ENCODE peak calls at places on chromosomes 13 and 19, in four cellular contexts. T is GM04504; E is activated naive CD8-positive, alpha-beta T cell treated with anti-CD3 and anti-CD28 coated beads for 36 hours; I is GM12891. D is an unnamed sample.

GRCh38 chr19:41706741-41707501 is 1.5 kb upstream of the CEACAM5 start:
- DNase-seq in T (peak), E (peak), I (peak), D (no peak)

GRCh38 chr19:45059258-45059965 is 16.9 kb downstream of the ZNF296 start:
- DNase-seq in E (peak), I (peak), T (peak), D (no peak)

GRCh38 chr19:18596752-18597157 is 8.2 kb downstream of the REX1BD start:
- DNase-seq in T (no peak), E (no peak), I (no peak), D (no peak)

GRCh38 chr19:13621413-13621812 is 115.1 kb upstream of the CACNA1A start:
- DNase-seq in I (no peak), E (peak), T (peak), D (peak)

GRCh38 chr13:112715715-112716460 is 26.1 kb downstream of the ATP11A start:
- DNase-seq in I (no peak), T (no peak), E (no peak), D (no peak)

GRCh38 chr13:97340399-97340798 is 93.6 kb upstream of the RAP2A start:
- DNase-seq in I (no peak), E (no peak), T (no peak), D (no peak)

GRCh38 chr19:46351241-46352041 is 4.6 kb downstream of the PPP5C start:
- DNase-seq in T (peak), E (no peak), I (no peak), D (no peak)

GRCh38 chr13:42532561-42533335 is 41.2 kb upstream of the TNFSF11 start:
- DNase-seq in T (no peak), E (no peak), I (no peak), D (no peak)

GRCh38 chr13:52348983-52349780 is 56.8 kb downstream of the THSD1 start:
- DNase-seq in T (peak), E (peak), I (no peak), D (no peak)

GRCh38 chr13:30576528-30576927 is 41.2 kb upstream of the USPL1 start:
- DNase-seq in T (no peak), I (no peak), E (peak), D (no peak)

GRCh38 chr19:9857920-9858746 is 23.0 kb downstream of the PIN1 start:
- DNase-seq in I (peak), E (no peak), T (no peak), D (no peak)

GRCh38 chr13:44394649-44395048 is 21.0 kb downstream of the SERP2 start:
- DNase-seq in E (no peak), T (no peak), I (no peak), D (no peak)

GRCh38 chr13:98508280-98509074 is 68.4 kb downstream of the STK24 start:
- DNase-seq in T (no peak), E (no peak), I (no peak), D (peak)

GRCh38 chr13:80009760-80010159 is 331.2 kb downstream of the SPRY2 start:
- DNase-seq in I (no peak), T (no peak), E (no peak), D (no peak)

GRCh38 chr13:51997641-51998330 is 13.5 kb downstream of the ATP7B start:
- DNase-seq in I (no peak), E (no peak), T (no peak), D (no peak)

GRCh38 chr19:27796073-27796472 is 1416.9 kb downstream of the UQCRFS1 start:
- DNase-seq in E (no peak), I (no peak), T (no peak), D (no peak)

GRCh38 chr13:102710261-102710679 is 15.4 kb upstream of the METTL21C start:
- DNase-seq in I (no peak), T (peak), E (no peak), D (no peak)

GRCh38 chr19:3367572-3368440 is 1.4 kb downstream of the NFIC start:
- DNase-seq in E (no peak), I (no peak), T (no peak), D (no peak)